ENCODE peak calls at places on chromosome 22, in five cellular contexts. One of them, this sample, is unnamed. For H3K4me1 and H3K9me3, the result is how much of the 10 kb centered on the place peaks cover.

GRCh38 chr22:29080061-29080975 is 7.5 kb downstream of the KREMEN1 start:
- DNase-seq in MM.1S: no peak
- DNase-seq in tibial nerve: peak
- DNase-seq in OCI-LY7: no peak
- DNase-seq in cardiac muscle cell: peak
- DNase-seq in this sample: peak

GRCh38 chr22:50586416-50586815 is 3.8 kb upstream of the CHKB start:
- DNase-seq in OCI-LY7: no peak
- DNase-seq in tibial nerve: no peak
- DNase-seq in cardiac muscle cell: no peak
- DNase-seq in MM.1S: no peak
- DNase-seq in this sample: no peak

GRCh38 chr22:45207981-45208664 is 32.6 kb downstream of the KIAA0930 start:
- DNase-seq in MM.1S: no peak
- DNase-seq in cardiac muscle cell: no peak
- DNase-seq in OCI-LY7: no peak
- DNase-seq in tibial nerve: no peak
- DNase-seq in this sample: no peak

GRCh38 chr22:29443452-29443851 is 5.1 kb downstream of the RFPL1 start:
- DNase-seq in tibial nerve: no peak
- DNase-seq in OCI-LY7: no peak
- DNase-seq in cardiac muscle cell: no peak
- DNase-seq in MM.1S: no peak
- DNase-seq in this sample: no peak

GRCh38 chr22:31092161-31092560 is 11.0 kb downstream of the SMTN start:
- DNase-seq in MM.1S: no peak
- DNase-seq in tibial nerve: no peak
- DNase-seq in OCI-LY7: no peak
- DNase-seq in cardiac muscle cell: no peak
- DNase-seq in this sample: no peak

GRCh38 chr22:25051073-25051472 is 98.6 kb downstream of the KIAA1671 start:
- DNase-seq in MM.1S: no peak
- DNase-seq in OCI-LY7: no peak
- DNase-seq in tibial nerve: no peak
- DNase-seq in cardiac muscle cell: no peak
- DNase-seq in this sample: peak

GRCh38 chr22:31575190-31575589 is 78.9 kb downstream of the SFI1 start:
- DNase-seq in MM.1S: no peak
- DNase-seq in tibial nerve: no peak
- DNase-seq in cardiac muscle cell: no peak
- DNase-seq in OCI-LY7: no peak
- DNase-seq in this sample: no peak

GRCh38 chr22:24834845-24835570 is 29.0 kb downstream of the SGSM1 start:
- DNase-seq in tibial nerve: no peak
- DNase-seq in OCI-LY7: peak
- DNase-seq in cardiac muscle cell: peak
- DNase-seq in MM.1S: no peak
- DNase-seq in this sample: no peak

GRCh38 chr22:19823638-19824196 is 31.0 kb downstream of the GNB1L start:
- DNase-seq in tibial nerve: no peak
- DNase-seq in MM.1S: peak
- DNase-seq in OCI-LY7: no peak
- DNase-seq in cardiac muscle cell: no peak
- DNase-seq in this sample: peak

GRCh38 chr22:25478573-25478972 is 85.9 kb upstream of the GRK3 start:
- DNase-seq in MM.1S: no peak
- DNase-seq in OCI-LY7: no peak
- DNase-seq in cardiac muscle cell: no peak
- DNase-seq in tibial nerve: no peak
- DNase-seq in this sample: no peak

GRCh38 chr22:30675436-30675835 is 7.8 kb upstream of the DUSP18 start:
- DNase-seq in OCI-LY7: no peak
- DNase-seq in cardiac muscle cell: no peak
- DNase-seq in tibial nerve: no peak
- DNase-seq in MM.1S: no peak
- DNase-seq in this sample: no peak

GRCh38 chr22:26713823-26714449 is 56.5 kb downstream of the MIAT start:
- DNase-seq in OCI-LY7: no peak
- DNase-seq in tibial nerve: no peak
- DNase-seq in cardiac muscle cell: peak
- DNase-seq in MM.1S: no peak
- DNase-seq in this sample: no peak

GRCh38 chr22:44865193-44866057 is 113.0 kb downstream of the ARHGAP8 start:
- DNase-seq in cardiac muscle cell: no peak
- DNase-seq in OCI-LY7: no peak
- DNase-seq in tibial nerve: no peak
- DNase-seq in MM.1S: no peak
- DNase-seq in this sample: no peak

GRCh38 chr22:24141586-24141985 is 39.7 kb upstream of the SUSD2 start:
- DNase-seq in MM.1S: peak
- DNase-seq in tibial nerve: no peak
- DNase-seq in cardiac muscle cell: no peak
- DNase-seq in OCI-LY7: no peak
- DNase-seq in this sample: no peak

GRCh38 chr22:23696326-23696851 is 5.6 kb downstream of the RGL4 start:
- DNase-seq in tibial nerve: no peak
- DNase-seq in OCI-LY7: peak
- DNase-seq in cardiac muscle cell: peak
- DNase-seq in MM.1S: no peak
- DNase-seq in this sample: no peak

GRCh38 chr22:18955696-18956095 is 19.6 kb upstream of the PRODH start:
- DNase-seq in tibial nerve: no peak
- DNase-seq in OCI-LY7: no peak
- DNase-seq in cardiac muscle cell: no peak
- DNase-seq in MM.1S: no peak
- DNase-seq in this sample: no peak

GRCh38 chr22:43993072-43993760 is 30.9 kb upstream of the PARVB start:
- DNase-seq in OCI-LY7: peak
- DNase-seq in tibial nerve: no peak
- DNase-seq in cardiac muscle cell: peak
- DNase-seq in MM.1S: peak
- DNase-seq in this sample: peak

GRCh38 chr22:22025320-22026156 is 43.0 kb upstream of the TOP3B start:
- DNase-seq in OCI-LY7: peak
- DNase-seq in tibial nerve: no peak
- DNase-seq in MM.1S: peak
- DNase-seq in cardiac muscle cell: no peak
- DNase-seq in this sample: no peak

GRCh38 chr22:29824677-29825076 is 13.4 kb downstream of the ASCC2 start:
- DNase-seq in tibial nerve: peak
- DNase-seq in cardiac muscle cell: no peak
- DNase-seq in OCI-LY7: no peak
- DNase-seq in MM.1S: no peak
- DNase-seq in this sample: no peak

GRCh38 chr22:19943665-19944026 is 2.0 kb upstream of the TXNRD2 start:
- DNase-seq in MM.1S: peak
- DNase-seq in cardiac muscle cell: peak
- DNase-seq in OCI-LY7: peak
- DNase-seq in tibial nerve: no peak
- DNase-seq in this sample: peak

GRCh38 chr22:22748297-22748743 is 103.9 kb downstream of the GGTLC2 start:
- DNase-seq in cardiac muscle cell: peak
- DNase-seq in tibial nerve: peak
- DNase-seq in MM.1S: peak
- DNase-seq in OCI-LY7: peak
- DNase-seq in this sample: peak

GRCh38 chr22:31044262-31044861 is 36.8 kb upstream of the SMTN start:
- DNase-seq in tibial nerve: peak
- DNase-seq in MM.1S: no peak
- DNase-seq in cardiac muscle cell: peak
- DNase-seq in OCI-LY7: no peak
- DNase-seq in this sample: no peak

GRCh38 chr22:23565942-23566715 is 14.0 kb downstream of the IGLL1 start:
- DNase-seq in cardiac muscle cell: peak
- DNase-seq in tibial nerve: no peak
- DNase-seq in OCI-LY7: no peak
- DNase-seq in MM.1S: no peak
- DNase-seq in this sample: no peak

GRCh38 chr22:50599816-50600454 is 658 bp upstream of the MAPK8IP2 start:
- DNase-seq in MM.1S: peak
- DNase-seq in tibial nerve: no peak
- DNase-seq in OCI-LY7: no peak
- DNase-seq in cardiac muscle cell: peak
- DNase-seq in this sample: peak

GRCh38 chr22:28801845-28802594 is 1.7 kb upstream of the XBP1 start:
- DNase-seq in cardiac muscle cell: no peak
- DNase-seq in tibial nerve: no peak
- DNase-seq in MM.1S: peak
- DNase-seq in OCI-LY7: peak
- DNase-seq in this sample: peak

GRCh38 chr22:45482169-45482568 is 20.5 kb upstream of the FBLN1 start:
- DNase-seq in MM.1S: no peak
- DNase-seq in tibial nerve: no peak
- DNase-seq in cardiac muscle cell: no peak
- DNase-seq in OCI-LY7: no peak
- DNase-seq in this sample: no peak

GRCh38 chr22:19890502-19891349 is 36.1 kb upstream of the GNB1L start:
- DNase-seq in OCI-LY7: peak
- DNase-seq in tibial nerve: no peak
- DNase-seq in MM.1S: no peak
- DNase-seq in cardiac muscle cell: no peak
- DNase-seq in this sample: no peak

GRCh38 chr22:50057292-50057867 is 718 bp downstream of the TTLL8 start:
- DNase-seq in cardiac muscle cell: no peak
- DNase-seq in OCI-LY7: no peak
- DNase-seq in tibial nerve: no peak
- DNase-seq in MM.1S: no peak
- DNase-seq in this sample: no peak

GRCh38 chr22:26585104-26585790 is 4.7 kb downstream of the TPST2 start:
- DNase-seq in MM.1S: no peak
- DNase-seq in OCI-LY7: no peak
- DNase-seq in cardiac muscle cell: peak
- DNase-seq in tibial nerve: no peak
- DNase-seq in this sample: peak

GRCh38 chr22:23759566-23759965 is 3.2 kb upstream of the C22orf15 start:
- DNase-seq in tibial nerve: no peak
- DNase-seq in OCI-LY7: no peak
- DNase-seq in MM.1S: no peak
- DNase-seq in cardiac muscle cell: no peak
- DNase-seq in this sample: no peak

GRCh38 chr22:50713008-50713385 is 25.0 kb upstream of the ACR start:
- DNase-seq in tibial nerve: no peak
- DNase-seq in MM.1S: no peak
- DNase-seq in cardiac muscle cell: no peak
- DNase-seq in OCI-LY7: no peak
- DNase-seq in this sample: no peak

GRCh38 chr22:23606204-23607131 is 25.7 kb downstream of the DRICH1 start:
- DNase-seq in MM.1S: no peak
- DNase-seq in cardiac muscle cell: no peak
- DNase-seq in tibial nerve: no peak
- DNase-seq in OCI-LY7: no peak
- DNase-seq in this sample: no peak

GRCh38 chr22:30246962-30247376 is 410 bp upstream of the LIF start:
- DNase-seq in tibial nerve: no peak
- DNase-seq in cardiac muscle cell: no peak
- DNase-seq in OCI-LY7: no peak
- DNase-seq in MM.1S: no peak
- DNase-seq in this sample: no peak

DNA sequence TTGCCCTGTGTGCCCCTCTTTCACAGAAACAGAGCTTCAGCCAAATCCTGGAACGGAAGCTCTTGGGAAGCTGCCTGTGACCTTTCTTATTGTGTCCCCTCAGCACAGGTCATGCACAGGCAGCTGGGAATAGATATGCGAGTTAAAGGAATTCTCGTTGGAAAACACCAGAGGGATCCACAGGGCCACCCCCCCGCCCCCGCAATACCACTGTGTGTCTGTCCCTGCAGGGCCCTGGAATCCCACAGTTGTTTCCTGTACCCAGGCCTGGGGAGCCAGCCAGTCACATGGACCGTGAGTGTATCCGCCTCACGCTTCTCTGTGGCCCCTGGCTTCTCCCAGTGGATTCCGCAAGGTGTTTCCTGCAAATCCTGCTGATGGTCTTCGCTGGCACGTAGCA is 29.0 kb downstream of the TIMP3 start:
- DNase-seq in MM.1S: no peak
- DNase-seq in OCI-LY7: no peak
- DNase-seq in cardiac muscle cell: no peak
- DNase-seq in tibial nerve: no peak
- DNase-seq in this sample: no peak
- H3K4me1 ChIP-seq in MM.1S: under half
- H3K4me1 ChIP-seq in OCI-LY7: under half
- H3K4me1 ChIP-seq in cardiac muscle cell: half or more
- H3K4me1 ChIP-seq in tibial nerve: under half
- H3K4me1 ChIP-seq in this sample: under half

GRCh38 chr22:42913874-42914510 is 56.9 kb upstream of the ARFGAP3 start:
- DNase-seq in OCI-LY7: no peak
- DNase-seq in MM.1S: no peak
- DNase-seq in tibial nerve: no peak
- DNase-seq in cardiac muscle cell: no peak
- DNase-seq in this sample: no peak
- H3K27ac ChIP-seq in OCI-LY7: no peak
- H3K27ac ChIP-seq in MM.1S: no peak
- H3K27ac ChIP-seq in tibial nerve: no peak
- H3K27ac ChIP-seq in cardiac muscle cell: no peak
- H3K27ac ChIP-seq in this sample: no peak

GRCh38 chr22:48758021-48758561 is 1069.6 kb downstream of the BRD1 start:
- DNase-seq in tibial nerve: peak
- DNase-seq in MM.1S: no peak
- DNase-seq in OCI-LY7: no peak
- DNase-seq in cardiac muscle cell: no peak
- DNase-seq in this sample: no peak

GRCh38 chr22:48758905-48759875 is 1068.5 kb downstream of the BRD1 start:
- DNase-seq in tibial nerve: peak
- DNase-seq in cardiac muscle cell: no peak
- DNase-seq in MM.1S: no peak
- DNase-seq in OCI-LY7: no peak
- DNase-seq in this sample: no peak

GRCh38 chr22:48755332-48755949 is 1072.2 kb downstream of the BRD1 start:
- DNase-seq in OCI-LY7: no peak
- DNase-seq in tibial nerve: no peak
- DNase-seq in cardiac muscle cell: no peak
- DNase-seq in MM.1S: no peak
- DNase-seq in this sample: no peak

GRCh38 chr22:48756146-48757111 is 1071.2 kb downstream of the BRD1 start:
- DNase-seq in tibial nerve: peak
- DNase-seq in OCI-LY7: no peak
- DNase-seq in cardiac muscle cell: no peak
- DNase-seq in MM.1S: no peak
- DNase-seq in this sample: no peak

DNA sequence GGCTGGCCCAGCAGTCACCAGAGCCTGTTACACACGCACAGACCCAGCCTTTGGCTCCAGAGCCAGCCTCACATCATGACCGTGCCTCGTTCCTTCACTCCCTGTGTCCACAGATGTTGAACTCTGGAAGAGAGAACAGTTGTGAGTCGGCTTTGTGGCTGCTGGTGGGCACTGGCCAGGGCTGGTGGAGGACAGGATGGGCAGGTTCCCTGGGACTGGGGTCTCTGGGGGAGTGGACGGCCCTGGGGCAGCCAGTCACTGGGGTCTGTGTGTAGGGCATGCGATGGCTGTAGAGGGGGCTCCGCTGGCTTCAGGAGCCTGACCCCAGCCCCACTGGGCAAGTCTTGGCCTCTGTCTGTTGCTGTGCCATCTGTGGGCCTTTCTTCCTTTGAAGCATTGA is 1070.1 kb downstream of the BRD1 start:
- DNase-seq in MM.1S: no peak
- DNase-seq in cardiac muscle cell: no peak
- DNase-seq in tibial nerve: peak
- DNase-seq in OCI-LY7: no peak
- DNase-seq in this sample: no peak
- H3K9me3 ChIP-seq in MM.1S: under half
- H3K9me3 ChIP-seq in cardiac muscle cell: under half
- H3K9me3 ChIP-seq in tibial nerve: under half
- H3K9me3 ChIP-seq in OCI-LY7: under half
- H3K9me3 ChIP-seq in this sample: under half

GRCh38 chr22:36465232-36466021 is 16.0 kb downstream of the TXN2 start:
- DNase-seq in cardiac muscle cell: peak
- DNase-seq in tibial nerve: no peak
- DNase-seq in MM.1S: no peak
- DNase-seq in OCI-LY7: no peak
- DNase-seq in this sample: no peak
- H3K4me1 ChIP-seq in cardiac muscle cell: under half
- H3K4me1 ChIP-seq in tibial nerve: under half
- H3K4me1 ChIP-seq in MM.1S: under half
- H3K4me1 ChIP-seq in OCI-LY7: under half
- H3K4me1 ChIP-seq in this sample: half or more

This sample was measured in SJCRH30.